ENCODE peak calls at places on chromosomes 12 and 14, in four cellular contexts. M, H, V and G are unnamed samples.

GRCh38 chr12:109947511-109947910 is 47.4 kb downstream of the TCHP start:
- DNase-seq in V (no peak), M (no peak), H (no peak), G (no peak)

GRCh38 chr14:35573911-35574310 is 39.9 kb downstream of the INSM2 start:
- DNase-seq in V (no peak), M (no peak), H (no peak), G (no peak)

GRCh38 chr12:78885466-78885865 is 20.9 kb downstream of the SYT1 start:
- DNase-seq in V (no peak), M (no peak), H (no peak), G (no peak)

GRCh38 chr12:28191018-28191595 is 851 bp downstream of the CCDC91 start:
- DNase-seq in M (peak; percentile 34), H (no peak), V (peak; percentile 5), G (no peak)

GRCh38 chr12:92134638-92135274 is 10.9 kb downstream of the BTG1 start:
- DNase-seq in H (no peak), V (no peak), M (no peak), G (no peak)

GRCh38 chr14:73426877-73427276 is 31.5 kb downstream of the NUMB start:
- DNase-seq in V (no peak), M (no peak), H (no peak), G (no peak)

GRCh38 chr14:101230161-101230850 is 326.8 kb upstream of the RTL1 start:
- DNase-seq in V (no peak), M (no peak), H (no peak), G (no peak)

GRCh38 chr12:129203456-129203855 is 350.2 kb downstream of the GLT1D1 start:
- DNase-seq in H (no peak), V (no peak), M (no peak), G (no peak)

GRCh38 chr14:64732536-64733120 is 28.4 kb downstream of the PLEKHG3 start:
- DNase-seq in V (no peak), H (no peak), M (no peak), G (no peak)

GRCh38 chr12:18808221-18808620 is 70.3 kb downstream of the CAPZA3 start:
- DNase-seq in H (no peak), M (no peak), V (no peak), G (no peak)

GRCh38 chr14:75428230-75429104 is 645 bp downstream of the JDP2 start:
- DNase-seq in V (peak; percentile 34), M (no peak), H (no peak), G (no peak)

GRCh38 chr12:104410326-104410725 is 46.4 kb upstream of the CHST11 start:
- DNase-seq in M (no peak), H (no peak), V (no peak), G (no peak)

GRCh38 chr14:56059054-56059453 is 59.2 kb upstream of the PELI2 start:
- DNase-seq in V (no peak), H (no peak), M (no peak), G (no peak)

GRCh38 chr12:129903092-129903945 is 506 bp downstream of the TMEM132D start:
- DNase-seq in M (no peak), H (no peak), V (no peak), G (no peak)

GRCh38 chr14:75705014-75705413 is 44.0 kb downstream of the TTLL5 start:
- DNase-seq in V (no peak), H (no peak), M (no peak), G (no peak)

GRCh38 chr14:106174206-106174605 is 647.8 kb downstream of the TMEM121 start:
- DNase-seq in V (no peak), H (no peak), M (peak; percentile 51), G (no peak)

GRCh38 chr12:75784591-75784990 is 247.0 kb downstream of the PHLDA1 start:
- DNase-seq in M (no peak), H (no peak), V (no peak), G (no peak)

GRCh38 chr12:54991161-54991991 is 6.8 kb upstream of the TESPA1 start:
- DNase-seq in M (peak; percentile 24), H (no peak), V (peak; percentile 46), G (peak; percentile 80)

GRCh38 chr14:68405959-68406358 is 386.9 kb downstream of the ZFP36L1 start:
- DNase-seq in V (no peak), M (no peak), H (no peak), G (no peak)

GRCh38 chr14:79018846-79019245 is 848.7 kb downstream of the NRXN3 start:
- DNase-seq in M (no peak), V (no peak), H (no peak), G (no peak)

GRCh38 chr12:57473392-57473791 is 6.3 kb downstream of the ARHGAP9 start:
- DNase-seq in H (no peak), V (no peak), M (no peak), G (no peak)

GRCh38 chr14:104930526-104931322 is 6.0 kb downstream of the PLD4 start:
- DNase-seq in H (no peak), M (no peak), V (no peak), G (no peak)

GRCh38 chr12:115398311-115398781 is 714.4 kb upstream of the TBX3 start:
- DNase-seq in H (no peak), V (no peak), M (no peak), G (no peak)

GRCh38 chr12:92395322-92395721 is 249.7 kb upstream of the BTG1 start:
- DNase-seq in H (no peak), V (no peak), M (no peak), G (no peak)

GRCh38 chr12:531951-532585 is 72.3 kb downstream of the B4GALNT3 start:
- DNase-seq in M (no peak), V (no peak), H (no peak), G (no peak)

GRCh38 chr14:37594916-37595808 is at the start of the genes FOXA1 and TTC6:
- DNase-seq in V (no peak), H (no peak), M (no peak), G (no peak)

GRCh38 chr12:71846322-71846940 is 6.9 kb downstream of the TBC1D15 start:
- DNase-seq in H (no peak), M (no peak), V (peak; percentile 22), G (peak; percentile 62)

GRCh38 chr12:10113085-10113484 is 14.3 kb upstream of the CLEC1A start:
- DNase-seq in V (no peak), H (no peak), M (no peak), G (no peak)

GRCh38 chr12:106000376-106001104 is 138.2 kb downstream of the NUAK1 start:
- DNase-seq in H (no peak), V (no peak), M (no peak), G (no peak)

GRCh38 chr12:59646636-59647035 is 50.8 kb downstream of the SLC16A7 start:
- DNase-seq in M (no peak), V (no peak), H (no peak), G (no peak)

GRCh38 chr12:93587601-93588000 is 15.1 kb downstream of the SOCS2 start:
- DNase-seq in V (no peak), H (no peak), M (no peak), G (no peak)

GRCh38 chr14:71931492-71932228 is 569 bp upstream of the RGS6 start:
- DNase-seq in V (no peak), H (peak; percentile 63), M (no peak), G (no peak)